ENCODE peak calls at places on chromosomes 16 and 17, in nine cellular contexts. J is IMR-90; H is endodermal cell; B is mammary epithelial cell; K is fibroblast of pulmonary artery; F is fibroblast of lung; G is epithelial cell of esophagus; Q is testis; W is CD8-positive, alpha-beta T cell. P is an unnamed sample.
A peak's percentile ranks its signal among the peaks of the same experiment; 100 is the strongest.

GRCh38 chr16:87053016-87053982 is 263.9 kb downstream of the C16orf95 start:
- DNase-seq in J (no peak), H (peak; percentile 87), B (no peak), K (no peak), F (no peak), G (no peak), Q (no peak), W (no peak), P (no peak)

GRCh38 chr17:67200727-67201301 is 44.2 kb downstream of the HELZ start:
- DNase-seq in J (no peak), H (no peak), B (no peak), K (peak; percentile 23), F (no peak), G (peak; percentile 33), Q (no peak), W (no peak), P (no peak)

GRCh38 chr17:28871056-28871579 is 16.3 kb downstream of the ERAL1 start:
- DNase-seq in J (no peak), H (no peak), B (no peak), K (no peak), F (no peak), G (no peak), Q (no peak), W (no peak), P (no peak)

GRCh38 chr16:56311208-56312027 is 113.9 kb downstream of the AMFR start:
- DNase-seq in J (no peak), H (peak; percentile 67), B (no peak), K (no peak), F (no peak), G (no peak), Q (no peak), W (no peak), P (no peak)

GRCh38 chr17:18318122-18318521 is 3.0 kb downstream of the SMCR8 start:
- DNase-seq in J (no peak), H (no peak), B (no peak), K (no peak), F (no peak), G (no peak), Q (no peak), W (no peak), P (no peak)

GRCh38 chr16:66049865-66050264 is 316.6 kb upstream of the CDH5 start:
- DNase-seq in J (no peak), H (no peak), B (no peak), K (no peak), F (no peak), G (no peak), Q (no peak), W (no peak), P (no peak)

GRCh38 chr17:50630524-50631194 is 4.0 kb upstream of the ABCC3 start:
- DNase-seq in J (no peak), H (peak; percentile 95), B (peak; percentile 41), K (peak; percentile 29), F (no peak), G (peak; percentile 56), Q (peak; percentile 66), W (peak; percentile 21), P (no peak)

GRCh38 chr16:27736431-27736830 is 186.5 kb downstream of the KATNIP start:
- DNase-seq in J (no peak), H (no peak), B (no peak), K (no peak), F (no peak), G (no peak), Q (no peak), W (no peak), P (no peak)

GRCh38 chr17:29620271-29620670 is 2.4 kb downstream of the CORO6 start:
- DNase-seq in J (peak; percentile 47), H (peak; percentile 82), B (peak; percentile 71), K (no peak), F (peak; percentile 37), G (peak; percentile 70), Q (no peak), W (no peak), P (no peak)

GRCh38 chr17:17636456-17636855 is 44.8 kb upstream of the RAI1 start:
- DNase-seq in J (no peak), H (no peak), B (no peak), K (no peak), F (peak; percentile 18), G (no peak), Q (no peak), W (no peak), P (no peak)

GRCh38 chr17:36481829-36482228 is 4.7 kb upstream of the ZNHIT3 start:
- DNase-seq in J (no peak), H (no peak), B (no peak), K (no peak), F (no peak), G (no peak), Q (no peak), W (no peak), P (no peak)
- H3K4me3 ChIP-seq in J (no peak overlapping the region), H (no peak overlapping the region), B (no peak overlapping the region), K (no peak overlapping the region), F (no peak overlapping the region), G (no peak overlapping the region), Q (no peak overlapping the region), W (no peak overlapping the region), P (no peak overlapping the region)

GRCh38 chr16:1534021-1535020 is 855 bp downstream of the TMEM204 start:
- DNase-seq in J (peak; percentile 11), H (no peak), B (no peak), K (no peak), F (no peak), G (no peak), Q (no peak), W (no peak), P (no peak)
- TF ChIP-seq CTCF in J (no peak), H (no peak), B (no peak), K (no peak), F (no peak), G (no peak), Q (no peak), W (no peak), P (no peak)

GRCh38 chr16:75257886-75258806 is 6.7 kb upstream of the BCAR1 start:
- DNase-seq in J (no peak), H (peak; percentile 50), B (no peak), K (no peak), F (no peak), G (no peak), Q (no peak), W (no peak), P (no peak)
- H3K4me3 ChIP-seq in J (no peak overlapping the region), H (no peak overlapping the region), B (no peak overlapping the region), K (no peak overlapping the region), F (no peak overlapping the region), G (no peak overlapping the region), Q (no peak overlapping the region), W (no peak overlapping the region), P (no peak overlapping the region)

GRCh38 chr17:4559851-4560820 is at the start of gene GGT6:
- DNase-seq in J (no peak), H (no peak), B (no peak), K (no peak), F (no peak), G (peak; percentile 56), Q (peak; percentile 52), W (no peak), P (no peak)

GRCh38 chr17:4560837-4561241 is 462 bp upstream of the GGT6 start:
- DNase-seq in J (no peak), H (peak; percentile 83), B (no peak), K (peak; percentile 72), F (no peak), G (no peak), Q (peak; percentile 83), W (no peak), P (no peak)

GRCh38 chr17:4562000-4562969 is 1.9 kb upstream of the GGT6 start:
- DNase-seq in J (no peak), H (no peak), B (no peak), K (no peak), F (peak; percentile 11), G (no peak), Q (no peak), W (no peak), P (no peak)

GRCh38 chr17:4566785-4567184 is 6.4 kb upstream of the GGT6 start:
- DNase-seq in J (peak; percentile 39), H (peak; percentile 96), B (peak; percentile 45), K (peak; percentile 60), F (peak; percentile 23), G (peak; percentile 68), Q (peak; percentile 86), W (no peak), P (no peak)

GRCh38 chr17:4565209-4566141 is 5.1 kb upstream of the GGT6 start:
- DNase-seq in J (peak; percentile 75), H (peak; percentile 90), B (peak; percentile 61), K (peak; percentile 83), F (peak; percentile 68), G (peak; percentile 85), Q (peak; percentile 80), W (no peak), P (no peak)
- TF ChIP-seq CTCF in J (peak; percentile 85), H (peak; percentile 87), B (peak; percentile 90), K (peak; percentile 91), F (peak; percentile 90), G (peak; percentile 92), Q (peak; percentile 64), W (peak; percentile 77), P (peak; percentile 78)

P was measured in esophagus squamous epithelium.